ENCODE peak calls at places on chromosomes 12 and 14, in eight cellular contexts. O, I, U, A, D, T, H and M are unnamed samples.

GRCh38 chr12:53217049-53217929 is 10.2 kb upstream of the ITGB7 start:
- DNase-seq in H (no peak), U (peak; percentile 73), I (no peak), A (no peak), T (no peak), D (no peak), O (no peak), M (peak; percentile 72)

GRCh38 chr14:46344327-46344937 is 307.1 kb downstream of the RPL10L start:
- DNase-seq in H (no peak), T (no peak), O (no peak), U (peak; percentile 64), D (no peak), A (peak; percentile 44), I (peak; percentile 18), M (no peak)

GRCh38 chr12:70664463-70664862 is 27.2 kb upstream of the PTPRB start:
- DNase-seq in D (no peak), A (no peak), I (no peak), H (peak; percentile 36), T (no peak), U (no peak), O (no peak), M (no peak)

GRCh38 chr12:130335517-130336392 is 1.9 kb upstream of the PIWIL1 start:
- DNase-seq in A (peak; percentile 23), O (peak; percentile 18), T (no peak), D (peak; percentile 56), U (peak; percentile 48), H (peak; percentile 54), I (peak; percentile 79), M (peak; percentile 53)

GRCh38 chr12:121301876-121302275 is 5.4 kb upstream of the CAMKK2 start:
- DNase-seq in I (no peak), O (no peak), D (no peak), U (peak; percentile 24), H (no peak), A (no peak), T (no peak), M (peak; percentile 31)

GRCh38 chr14:59190372-59190771 is 1.9 kb downstream of the DAAM1 start:
- DNase-seq in I (no peak), T (no peak), U (peak; percentile 63), O (no peak), H (no peak), A (no peak), D (peak; percentile 14), M (peak; percentile 20)

GRCh38 chr12:74365178-74365964 is 172.3 kb upstream of the ATXN7L3B start:
- DNase-seq in H (no peak), T (no peak), U (peak; percentile 71), A (peak; percentile 54), O (peak; percentile 20), D (peak; percentile 60), I (peak; percentile 34), M (peak; percentile 11)

GRCh38 chr12:12278899-12279298 is 12.1 kb upstream of the LRP6 start:
- DNase-seq in U (no peak), D (no peak), T (no peak), I (no peak), H (no peak), O (no peak), A (no peak), M (peak; percentile 51)

GRCh38 chr12:12247584-12247983 is 19.3 kb downstream of the LRP6 start:
- DNase-seq in I (no peak), U (no peak), O (no peak), H (no peak), D (no peak), A (no peak), T (no peak), M (no peak)

GRCh38 chr14:100585448-100586152 is 1.6 kb downstream of the BEGAIN start:
- DNase-seq in D (no peak), I (no peak), H (peak; percentile 34), O (no peak), T (no peak), U (no peak), A (no peak), M (no peak)

GRCh38 chr12:64736771-64737170 is 22.4 kb downstream of the GNS start:
- DNase-seq in I (no peak), H (no peak), O (no peak), T (no peak), U (no peak), A (no peak), D (no peak), M (no peak)